ENCODE peak calls at places on chromosome 17, in seven cellular contexts. One of them, this sample, is unnamed.

GRCh38 chr17:49928826-49929475 is 40.0 kb upstream of the DLX4 start:
- DNase-seq in HFF-Myc: peak
- DNase-seq in OCI-LY7: no peak
- DNase-seq in ovary: no peak
- DNase-seq in M059J: peak
- DNase-seq in HFFc6: no peak
- DNase-seq in CD4-positive, alpha-beta memory T cell: no peak
- DNase-seq in this sample: no peak

GRCh38 chr17:64223931-64224657 is 39.0 kb downstream of the TEX2 start:
- DNase-seq in HFF-Myc: no peak
- DNase-seq in OCI-LY7: no peak
- DNase-seq in ovary: no peak
- DNase-seq in M059J: no peak
- DNase-seq in HFFc6: no peak
- DNase-seq in CD4-positive, alpha-beta memory T cell: no peak
- DNase-seq in this sample: no peak

GRCh38 chr17:32445075-32445427 is 741 bp downstream of the PSMD11 start:
- DNase-seq in HFF-Myc: peak
- DNase-seq in OCI-LY7: no peak
- DNase-seq in ovary: no peak
- DNase-seq in M059J: peak
- DNase-seq in HFFc6: peak
- DNase-seq in CD4-positive, alpha-beta memory T cell: no peak
- DNase-seq in this sample: no peak

GRCh38 chr17:48529191-48529979 is 1.4 kb downstream of the HOXB1 start:
- DNase-seq in HFF-Myc: no peak
- DNase-seq in OCI-LY7: no peak
- DNase-seq in ovary: no peak
- DNase-seq in M059J: no peak
- DNase-seq in HFFc6: no peak
- DNase-seq in CD4-positive, alpha-beta memory T cell: no peak
- DNase-seq in this sample: no peak

GRCh38 chr17:42682400-42683384 is at the start of gene CNTNAP1:
- DNase-seq in HFF-Myc: no peak
- DNase-seq in OCI-LY7: no peak
- DNase-seq in ovary: peak
- DNase-seq in M059J: peak
- DNase-seq in HFFc6: peak
- DNase-seq in CD4-positive, alpha-beta memory T cell: no peak
- DNase-seq in this sample: no peak

GRCh38 chr17:14747576-14747940 is 446.7 kb downstream of the HS3ST3B1 start:
- DNase-seq in HFF-Myc: no peak
- DNase-seq in OCI-LY7: no peak
- DNase-seq in ovary: no peak
- DNase-seq in M059J: no peak
- DNase-seq in HFFc6: peak
- DNase-seq in CD4-positive, alpha-beta memory T cell: no peak
- DNase-seq in this sample: no peak

GRCh38 chr17:81291662-81292061 is 3.4 kb downstream of the SLC38A10 start:
- DNase-seq in HFF-Myc: no peak
- DNase-seq in OCI-LY7: peak
- DNase-seq in ovary: peak
- DNase-seq in M059J: peak
- DNase-seq in HFFc6: no peak
- DNase-seq in CD4-positive, alpha-beta memory T cell: peak
- DNase-seq in this sample: no peak

GRCh38 chr17:42389135-42389417 is 834 bp upstream of the STAT3 start:
- DNase-seq in HFF-Myc: no peak
- DNase-seq in OCI-LY7: no peak
- DNase-seq in ovary: no peak
- DNase-seq in M059J: no peak
- DNase-seq in HFFc6: no peak
- DNase-seq in CD4-positive, alpha-beta memory T cell: no peak
- DNase-seq in this sample: no peak

GRCh38 chr17:40557531-40558299 is 7.6 kb downstream of the CCR7 start:
- DNase-seq in HFF-Myc: no peak
- DNase-seq in OCI-LY7: no peak
- DNase-seq in ovary: peak
- DNase-seq in M059J: no peak
- DNase-seq in HFFc6: no peak
- DNase-seq in CD4-positive, alpha-beta memory T cell: no peak
- DNase-seq in this sample: no peak

GRCh38 chr17:49976163-49976827 is 7.3 kb downstream of the DLX4 start:
- DNase-seq in HFF-Myc: no peak
- DNase-seq in OCI-LY7: no peak
- DNase-seq in ovary: no peak
- DNase-seq in M059J: peak
- DNase-seq in HFFc6: no peak
- DNase-seq in CD4-positive, alpha-beta memory T cell: no peak
- DNase-seq in this sample: no peak

GRCh38 chr17:50037321-50038107 is 18.4 kb upstream of the ITGA3 start:
- DNase-seq in HFF-Myc: no peak
- DNase-seq in OCI-LY7: no peak
- DNase-seq in ovary: peak
- DNase-seq in M059J: peak
- DNase-seq in HFFc6: peak
- DNase-seq in CD4-positive, alpha-beta memory T cell: no peak
- DNase-seq in this sample: no peak

GRCh38 chr17:69608114-69608513 is 193.6 kb downstream of the MAP2K6 start:
- DNase-seq in HFF-Myc: no peak
- DNase-seq in OCI-LY7: no peak
- DNase-seq in ovary: no peak
- DNase-seq in M059J: no peak
- DNase-seq in HFFc6: no peak
- DNase-seq in CD4-positive, alpha-beta memory T cell: no peak
- DNase-seq in this sample: no peak

GRCh38 chr17:9566067-9566466 is 9.6 kb downstream of the STX8 start:
- DNase-seq in HFF-Myc: no peak
- DNase-seq in OCI-LY7: no peak
- DNase-seq in ovary: no peak
- DNase-seq in M059J: peak
- DNase-seq in HFFc6: no peak
- DNase-seq in CD4-positive, alpha-beta memory T cell: peak
- DNase-seq in this sample: no peak

GRCh38 chr17:39661044-39661406 is 4.1 kb upstream of the TCAP start:
- DNase-seq in HFF-Myc: no peak
- DNase-seq in OCI-LY7: no peak
- DNase-seq in ovary: no peak
- DNase-seq in M059J: no peak
- DNase-seq in HFFc6: no peak
- DNase-seq in CD4-positive, alpha-beta memory T cell: no peak
- DNase-seq in this sample: no peak

GRCh38 chr17:1976000-1976682 is 49.0 kb downstream of the RTN4RL1 start:
- DNase-seq in HFF-Myc: no peak
- DNase-seq in OCI-LY7: no peak
- DNase-seq in ovary: no peak
- DNase-seq in M059J: no peak
- DNase-seq in HFFc6: no peak
- DNase-seq in CD4-positive, alpha-beta memory T cell: no peak
- DNase-seq in this sample: no peak

GRCh38 chr17:43880420-43880991 is 26.8 kb downstream of the MPP2 start:
- DNase-seq in HFF-Myc: no peak
- DNase-seq in OCI-LY7: peak
- DNase-seq in ovary: peak
- DNase-seq in M059J: peak
- DNase-seq in HFFc6: no peak
- DNase-seq in CD4-positive, alpha-beta memory T cell: peak
- DNase-seq in this sample: no peak

GRCh38 chr17:49224198-49224996 is 6.2 kb downstream of the PHOSPHO1 start:
- DNase-seq in HFF-Myc: no peak
- DNase-seq in OCI-LY7: peak
- DNase-seq in ovary: no peak
- DNase-seq in M059J: no peak
- DNase-seq in HFFc6: no peak
- DNase-seq in CD4-positive, alpha-beta memory T cell: peak
- DNase-seq in this sample: no peak

GRCh38 chr17:82217120-82217529 is 4.5 kb upstream of the CCDC57 start:
- DNase-seq in HFF-Myc: no peak
- DNase-seq in OCI-LY7: no peak
- DNase-seq in ovary: no peak
- DNase-seq in M059J: peak
- DNase-seq in HFFc6: no peak
- DNase-seq in CD4-positive, alpha-beta memory T cell: no peak
- DNase-seq in this sample: no peak

GRCh38 chr17:41705271-41705991 is 6.7 kb upstream of the GAST start:
- DNase-seq in HFF-Myc: no peak
- DNase-seq in OCI-LY7: no peak
- DNase-seq in ovary: peak
- DNase-seq in M059J: peak
- DNase-seq in HFFc6: no peak
- DNase-seq in CD4-positive, alpha-beta memory T cell: no peak
- DNase-seq in this sample: no peak

GRCh38 chr17:9244066-9245052 is 223.0 kb downstream of the NTN1 start:
- DNase-seq in HFF-Myc: no peak
- DNase-seq in OCI-LY7: no peak
- DNase-seq in ovary: peak
- DNase-seq in M059J: no peak
- DNase-seq in HFFc6: peak
- DNase-seq in CD4-positive, alpha-beta memory T cell: no peak
- DNase-seq in this sample: no peak

This sample was measured in glomerular endothelial cell.